ENCODE peak calls at places on chromosomes 1 and 21, in eight cellular contexts. S, N, E, U, J, V, X and B are unnamed samples.

GRCh38 chr21:44854664-44855446 is 18.6 kb downstream of the PTTG1IP start:
- DNase-seq in E (no peak), J (no peak), N (no peak), V (no peak), U (no peak), S (no peak), X (peak), B (no peak)

GRCh38 chr21:16891821-16892220 is 621.0 kb upstream of the CXADR start:
- DNase-seq in U (no peak), X (no peak), V (peak), J (no peak), E (no peak), N (no peak), S (no peak), B (no peak)

GRCh38 chr1:48208251-48208650 is 14.3 kb upstream of the SLC5A9 start:
- DNase-seq in X (no peak), V (no peak), U (no peak), E (no peak), N (no peak), S (no peak), J (no peak), B (no peak)

GRCh38 chr1:46061146-46061545 is 71.3 kb downstream of the PIK3R3 start:
- DNase-seq in E (no peak), J (no peak), X (no peak), V (no peak), U (no peak), N (no peak), S (no peak), B (no peak)

GRCh38 chr1:38225745-38226144 is 179.2 kb upstream of the POU3F1 start:
- DNase-seq in S (no peak), E (no peak), V (no peak), J (no peak), N (no peak), X (no peak), U (no peak), B (no peak)

GRCh38 chr1:67732750-67733151 is 47.8 kb downstream of the GADD45A start:
- DNase-seq in X (no peak), V (peak), U (no peak), S (peak), J (no peak), N (no peak), E (no peak), B (no peak)

GRCh38 chr1:68087184-68087583 is 36.8 kb upstream of the DIRAS3 start:
- DNase-seq in E (no peak), V (peak), J (no peak), U (no peak), S (no peak), X (no peak), N (no peak), B (no peak)

GRCh38 chr1:84998642-84999280 is 1.8 kb upstream of the MCOLN2 start:
- DNase-seq in S (peak), E (no peak), N (no peak), U (peak), J (no peak), V (peak), X (peak), B (no peak)

GRCh38 chr1:2471587-2472001 is 4.5 kb upstream of the PLCH2 start:
- DNase-seq in U (no peak), J (no peak), S (no peak), E (no peak), N (no peak), X (no peak), V (no peak), B (no peak)

GRCh38 chr1:201606581-201606980 is 67.7 kb downstream of the NAV1 start:
- DNase-seq in S (no peak), E (no peak), U (no peak), V (peak), X (no peak), J (no peak), N (no peak), B (no peak)

GRCh38 chr1:78280626-78281025 is 210.1 kb upstream of the PTGFR start:
- DNase-seq in V (peak), N (no peak), X (no peak), S (no peak), J (no peak), E (no peak), U (no peak), B (no peak)

GRCh38 chr21:45022736-45023135 is 51.6 kb upstream of the ADARB1 start:
- DNase-seq in U (no peak), S (no peak), X (no peak), E (no peak), N (no peak), V (no peak), J (no peak), B (no peak)

GRCh38 chr21:45981641-45982255 is at the start of gene COL6A1:
- DNase-seq in V (peak), E (peak), X (peak), U (peak), J (no peak), S (no peak), N (no peak), B (peak)

DNA sequence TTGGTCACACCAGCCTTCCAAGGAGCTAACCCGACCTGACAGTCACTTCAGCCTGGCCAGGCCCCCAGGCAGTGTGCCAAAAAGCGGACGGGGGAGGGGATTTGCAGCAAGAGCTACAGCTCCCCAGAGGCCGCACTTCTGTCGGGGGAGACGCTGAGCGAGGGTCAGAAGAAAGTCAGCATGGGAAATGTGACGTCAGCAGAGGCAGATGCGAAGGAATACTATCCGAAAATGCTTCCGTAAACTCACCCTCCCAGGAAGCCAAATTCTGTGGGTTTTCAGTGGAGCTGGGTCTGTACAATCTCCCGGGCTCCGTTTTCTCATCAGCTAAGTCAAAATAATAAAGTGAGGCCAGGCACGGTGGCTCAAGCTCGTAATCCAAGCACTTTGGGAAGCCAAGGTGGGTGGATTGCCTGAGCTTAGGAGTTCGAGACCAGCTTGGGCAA is 28.5 kb upstream of the ECE1 start:
- DNase-seq in J (peak), X (no peak), U (no peak), E (no peak), V (peak), N (peak), S (no peak), B (no peak)
- H3K27ac ChIP-seq in J (peak), X (no peak), U (no peak), E (peak), V (peak), N (peak), S (no peak), B (peak)

GRCh38 chr1:32761253-32761877 is 55.8 kb downstream of the YARS1 start:
- DNase-seq in J (peak), N (peak), E (no peak), S (no peak), V (peak), X (no peak), U (no peak), B (no peak)
- H3K27ac ChIP-seq in J (no peak), N (peak), E (peak), S (no peak), V (no peak), X (peak), U (no peak), B (no peak)

DNA sequence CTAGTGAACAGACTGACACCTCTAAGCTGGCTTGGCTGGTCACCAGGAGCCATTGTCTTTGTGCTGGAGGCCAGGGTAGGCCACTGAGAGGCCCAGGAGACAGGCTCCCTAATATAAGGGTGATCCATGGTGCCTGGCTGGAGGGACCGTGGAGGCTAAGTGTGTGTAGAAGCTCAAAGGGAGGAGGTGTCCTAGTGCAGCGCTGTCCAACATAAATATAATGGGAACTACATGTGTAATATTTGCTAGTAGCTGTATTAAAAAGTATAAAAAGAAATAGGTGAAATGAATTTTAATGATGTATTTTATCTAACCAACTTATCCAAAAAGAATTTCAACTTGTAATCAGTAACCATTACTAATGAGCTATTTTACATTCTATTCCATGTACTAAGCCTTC is 35.0 kb downstream of the SOX13 start:
- DNase-seq in J (no peak), V (no peak), E (no peak), S (no peak), U (no peak), N (no peak), X (no peak), B (no peak)
- H3K27ac ChIP-seq in J (no peak), V (no peak), E (no peak), S (no peak), U (no peak), N (peak), X (no peak), B (no peak)

GRCh38 chr1:59804301-59804700 is 10.4 kb upstream of the HOOK1 start:
- DNase-seq in V (no peak), X (no peak), N (no peak), E (no peak), S (no peak), U (no peak), J (no peak), B (no peak)

GRCh38 chr1:59805564-59805963 is 9.2 kb upstream of the HOOK1 start:
- DNase-seq in N (no peak), E (no peak), V (no peak), U (no peak), S (no peak), J (no peak), X (no peak), B (no peak)

GRCh38 chr1:59803458-59804038 is 11.2 kb upstream of the HOOK1 start:
- DNase-seq in N (no peak), S (no peak), J (no peak), E (no peak), X (no peak), V (no peak), U (no peak), B (no peak)
- H3K27ac ChIP-seq in N (no peak), S (no peak), J (no peak), E (no peak), X (no peak), V (no peak), U (no peak), B (no peak)

GRCh38 chr1:27567183-27567526 is 36.8 kb downstream of the AHDC1 start:
- DNase-seq in J (no peak), X (no peak), E (no peak), N (no peak), S (no peak), V (no peak), U (no peak), B (no peak)

GRCh38 chr1:27564710-27565649 is 39.0 kb downstream of the AHDC1 start:
- DNase-seq in X (no peak), V (no peak), S (no peak), N (no peak), J (no peak), E (no peak), U (no peak), B (no peak)

GRCh38 chr1:27567931-27568246 is 36.1 kb downstream of the AHDC1 start:
- DNase-seq in V (no peak), X (no peak), E (no peak), J (no peak), U (no peak), N (no peak), S (no peak), B (no peak)

GRCh38 chr1:27568247-27569087 is 35.5 kb downstream of the AHDC1 start:
- DNase-seq in V (peak), N (peak), S (peak), E (peak), J (peak), U (peak), X (peak), B (no peak)

DNA sequence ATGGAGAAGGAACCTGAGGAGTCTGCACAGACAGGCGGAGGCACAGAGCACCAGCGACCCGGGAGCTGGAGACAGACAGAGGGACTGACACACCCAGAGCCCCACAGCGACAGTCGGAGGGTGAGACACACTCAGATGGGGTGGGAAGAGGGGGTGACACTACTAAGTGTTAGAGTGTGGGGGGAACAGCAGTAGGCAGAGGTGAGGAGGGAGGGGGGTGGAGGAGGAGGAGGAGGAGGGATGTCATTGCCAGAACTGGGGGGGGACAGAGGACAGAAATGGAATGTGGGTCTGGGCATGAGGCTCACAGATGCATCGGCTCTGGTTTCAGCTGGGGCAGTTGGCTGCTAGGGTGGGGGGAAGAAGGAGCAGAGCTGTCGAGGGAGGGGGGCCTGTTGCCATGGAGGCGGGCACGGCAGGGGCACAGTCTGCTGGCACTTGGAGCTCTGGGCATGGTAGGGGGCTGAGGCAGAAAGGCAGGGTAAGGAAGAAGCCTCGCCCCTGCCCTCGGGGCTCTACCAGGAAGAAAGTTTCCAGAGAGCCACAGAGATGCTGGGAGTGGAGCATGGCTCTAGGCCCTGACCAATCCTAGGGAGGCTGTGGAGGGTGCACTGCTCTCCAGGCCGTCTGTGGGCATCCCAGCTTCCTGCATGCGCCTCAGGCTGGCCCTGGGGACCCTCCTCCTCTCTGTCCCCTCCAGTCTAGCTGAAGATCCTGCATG is 37.3 kb downstream of the AHDC1 start:
- DNase-seq in N (no peak), S (no peak), V (no peak), U (no peak), E (no peak), X (no peak), J (no peak), B (no peak)
- H3K27ac ChIP-seq in N (no peak), S (no peak), V (no peak), U (no peak), E (peak), X (no peak), J (peak), B (peak)

GRCh38 chr1:208089971-208090755 is 154.0 kb downstream of the PLXNA2 start:
- DNase-seq in E (no peak), J (no peak), U (no peak), X (no peak), V (peak), N (no peak), S (no peak), B (no peak)
- H3K27ac ChIP-seq in E (peak), J (no peak), U (no peak), X (no peak), V (no peak), N (peak), S (no peak), B (no peak)

DNA sequence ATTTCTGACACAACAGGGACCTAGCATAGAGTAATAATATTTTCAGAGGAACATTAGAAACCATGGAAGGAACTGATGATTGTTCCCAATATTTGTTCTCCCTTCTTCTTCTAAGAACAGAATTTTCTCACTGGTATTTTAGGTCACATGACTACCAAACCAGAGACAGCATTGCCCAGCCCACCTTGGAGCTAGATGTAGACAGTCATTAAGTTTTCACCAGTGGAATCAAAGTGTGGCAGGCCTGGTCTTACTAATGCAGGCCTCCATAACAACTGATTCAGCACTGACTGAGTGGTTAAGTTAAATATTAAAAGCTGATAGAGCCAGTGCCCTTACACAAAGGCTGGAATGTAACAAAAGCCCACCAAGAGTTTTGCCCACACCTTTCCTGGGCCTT is 244.4 kb downstream of the ZNF648 start:
- DNase-seq in N (no peak), J (no peak), V (no peak), E (no peak), X (no peak), S (no peak), U (no peak), B (no peak)
- H3K27ac ChIP-seq in N (no peak), J (no peak), V (no peak), E (no peak), X (no peak), S (no peak), U (no peak), B (no peak)

GRCh38 chr1:226187019-226187322 is 430 bp upstream of the ACBD3 start:
- DNase-seq in S (no peak), X (no peak), U (no peak), V (no peak), N (no peak), E (no peak), J (no peak), B (no peak)
- H3K27ac ChIP-seq in S (peak), X (peak), U (peak), V (peak), N (peak), E (peak), J (peak), B (peak)

GRCh38 chr1:30756206-30756544 is 1.4 kb downstream of the LAPTM5 start:
- DNase-seq in N (no peak), X (no peak), S (no peak), V (no peak), J (no peak), U (no peak), E (no peak), B (no peak)

GRCh38 chr1:30757196-30757949 is at the start of gene LAPTM5:
- DNase-seq in X (peak), J (peak), V (peak), E (no peak), S (peak), U (peak), N (peak), B (peak)

GRCh38 chr1:30755334-30755733 is 2.2 kb downstream of the LAPTM5 start:
- DNase-seq in J (no peak), N (no peak), E (no peak), V (no peak), X (no peak), U (no peak), S (no peak), B (no peak)

GRCh38 chr1:30755746-30756145 is 1.8 kb downstream of the LAPTM5 start:
- DNase-seq in X (no peak), U (no peak), N (no peak), J (no peak), E (no peak), S (no peak), V (no peak), B (no peak)

GRCh38 chr1:30756545-30757195 is 904 bp downstream of the LAPTM5 start:
- DNase-seq in J (peak), X (peak), E (peak), V (peak), S (peak), U (peak), N (peak), B (peak)
- H3K27ac ChIP-seq in J (peak), X (peak), E (peak), V (peak), S (peak), U (peak), N (peak), B (peak)